ENCODE peak calls at places on chromosome 22, in seven cellular contexts. A is NT2/D1; F is DMS53; N is stimulated activated CD8-positive, alpha-beta memory T cell treated with anti-CD3 and anti-CD28 coated beads, Interleukin-15, amount 100 ng/mL, for 24 hours; Q is fibroblast of mammary gland; U is posterior cingulate gyrus; T is stimulated activated naive CD8-positive, alpha-beta T cell treated with anti-CD3 and anti-CD28 coated beads, Interleukin-15, Interleukin-2, amounts not matched to agents 100 U/mL and 50 U/mL, for 24 hours. J is an unnamed sample.

GRCh38 chr22:26805131-26805530 is 147.7 kb downstream of the MIAT start:
- DNase-seq in A (no peak), F (no peak), N (no peak), Q (no peak), U (no peak), T (no peak), J (no peak)

GRCh38 chr22:36243996-36244395 is 4.7 kb upstream of the APOL2 start:
- DNase-seq in A (no peak), F (no peak), N (no peak), Q (no peak), U (no peak), T (no peak), J (no peak)

GRCh38 chr22:37633693-37634504 is 5.6 kb upstream of the SH3BP1 start:
- DNase-seq in A (no peak), F (peak), N (no peak), Q (peak), U (peak), T (peak), J (peak)

GRCh38 chr22:27132896-27133500 is 475.6 kb downstream of the MIAT start:
- DNase-seq in A (no peak), F (no peak), N (no peak), Q (no peak), U (no peak), T (no peak), J (no peak)

GRCh38 chr22:16658068-16658467 is 65.5 kb upstream of the CCT8L2 start:
- DNase-seq in A (no peak), F (no peak), N (no peak), Q (no peak), U (no peak), T (no peak), J (no peak)

GRCh38 chr22:35627267-35628041 is 10.3 kb upstream of the MB start:
- DNase-seq in A (peak), F (peak), N (no peak), Q (peak), U (peak), T (peak), J (peak)

GRCh38 chr22:27264184-27264583 is 537.4 kb downstream of the MN1 start:
- DNase-seq in A (no peak), F (no peak), N (no peak), Q (no peak), U (no peak), T (no peak), J (no peak)

GRCh38 chr22:23763579-23764331 is 965 bp downstream of the C22orf15 start:
- DNase-seq in A (no peak), F (no peak), N (no peak), Q (no peak), U (no peak), T (peak), J (peak)

J was measured in activated naive CD4-positive, alpha-beta T cell.